ENCODE peak calls at places on chromosome 1, in eight cellular contexts. One of them, this sample, is unnamed.

GRCh38 chr1:231808116-231808515 is 181.5 kb downstream of the DISC1 start:
- DNase-seq in heart right ventricle: no peak
- DNase-seq in uterus: no peak
- DNase-seq in bronchial epithelial cell: no peak
- DNase-seq in progenitor cell of endocrine pancreas: no peak
- DNase-seq in CD4-positive, alpha-beta T cell: no peak
- DNase-seq in endothelial cell of umbilical vein: no peak
- DNase-seq in tibial artery: no peak
- DNase-seq in this sample: no peak

GRCh38 chr1:78101051-78101450 is 55.3 kb downstream of the GIPC2 start:
- DNase-seq in endothelial cell of umbilical vein: no peak
- DNase-seq in uterus: no peak
- DNase-seq in tibial artery: no peak
- DNase-seq in CD4-positive, alpha-beta T cell: no peak
- DNase-seq in progenitor cell of endocrine pancreas: no peak
- DNase-seq in bronchial epithelial cell: no peak
- DNase-seq in heart right ventricle: no peak
- DNase-seq in this sample: no peak

GRCh38 chr1:232452137-232452536 is 177.8 kb downstream of the SIPA1L2 start:
- DNase-seq in tibial artery: no peak
- DNase-seq in heart right ventricle: no peak
- DNase-seq in CD4-positive, alpha-beta T cell: no peak
- DNase-seq in endothelial cell of umbilical vein: no peak
- DNase-seq in bronchial epithelial cell: no peak
- DNase-seq in uterus: no peak
- DNase-seq in progenitor cell of endocrine pancreas: no peak
- DNase-seq in this sample: no peak

GRCh38 chr1:205680073-205680851 is at the start of gene SLC45A3:
- DNase-seq in tibial artery: no peak
- DNase-seq in uterus: peak
- DNase-seq in heart right ventricle: peak
- DNase-seq in progenitor cell of endocrine pancreas: peak
- DNase-seq in endothelial cell of umbilical vein: no peak
- DNase-seq in bronchial epithelial cell: no peak
- DNase-seq in CD4-positive, alpha-beta T cell: no peak
- DNase-seq in this sample: peak

GRCh38 chr1:170562644-170563338 is 30.8 kb downstream of the GORAB start:
- DNase-seq in heart right ventricle: peak
- DNase-seq in tibial artery: peak
- DNase-seq in endothelial cell of umbilical vein: peak
- DNase-seq in bronchial epithelial cell: peak
- DNase-seq in CD4-positive, alpha-beta T cell: peak
- DNase-seq in progenitor cell of endocrine pancreas: no peak
- DNase-seq in uterus: peak
- DNase-seq in this sample: peak

GRCh38 chr1:50126962-50127715 is 18.4 kb downstream of the ELAVL4 start:
- DNase-seq in progenitor cell of endocrine pancreas: no peak
- DNase-seq in heart right ventricle: no peak
- DNase-seq in CD4-positive, alpha-beta T cell: no peak
- DNase-seq in endothelial cell of umbilical vein: no peak
- DNase-seq in bronchial epithelial cell: no peak
- DNase-seq in uterus: no peak
- DNase-seq in tibial artery: no peak
- DNase-seq in this sample: no peak

GRCh38 chr1:85313888-85314696 is 37.7 kb upstream of the BCL10 start:
- DNase-seq in endothelial cell of umbilical vein: peak
- DNase-seq in heart right ventricle: no peak
- DNase-seq in uterus: no peak
- DNase-seq in progenitor cell of endocrine pancreas: no peak
- DNase-seq in bronchial epithelial cell: peak
- DNase-seq in tibial artery: peak
- DNase-seq in CD4-positive, alpha-beta T cell: no peak
- DNase-seq in this sample: no peak

GRCh38 chr1:225823811-225824261 is 13.9 kb downstream of the EPHX1 start:
- DNase-seq in heart right ventricle: no peak
- DNase-seq in bronchial epithelial cell: no peak
- DNase-seq in tibial artery: peak
- DNase-seq in progenitor cell of endocrine pancreas: no peak
- DNase-seq in uterus: no peak
- DNase-seq in endothelial cell of umbilical vein: no peak
- DNase-seq in CD4-positive, alpha-beta T cell: no peak
- DNase-seq in this sample: no peak

GRCh38 chr1:19799233-19799876 is 361 bp downstream of the TMCO4 start:
- DNase-seq in tibial artery: peak
- DNase-seq in CD4-positive, alpha-beta T cell: peak
- DNase-seq in bronchial epithelial cell: peak
- DNase-seq in endothelial cell of umbilical vein: peak
- DNase-seq in heart right ventricle: peak
- DNase-seq in uterus: no peak
- DNase-seq in progenitor cell of endocrine pancreas: peak
- DNase-seq in this sample: peak

GRCh38 chr1:159211331-159212136 is 6.9 kb downstream of the ACKR1 start:
- DNase-seq in bronchial epithelial cell: peak
- DNase-seq in uterus: no peak
- DNase-seq in heart right ventricle: peak
- DNase-seq in tibial artery: no peak
- DNase-seq in progenitor cell of endocrine pancreas: peak
- DNase-seq in CD4-positive, alpha-beta T cell: peak
- DNase-seq in endothelial cell of umbilical vein: peak
- DNase-seq in this sample: peak

GRCh38 chr1:13970631-13971247 is 270.8 kb downstream of the PRDM2 start:
- DNase-seq in uterus: no peak
- DNase-seq in bronchial epithelial cell: no peak
- DNase-seq in progenitor cell of endocrine pancreas: no peak
- DNase-seq in CD4-positive, alpha-beta T cell: no peak
- DNase-seq in endothelial cell of umbilical vein: no peak
- DNase-seq in heart right ventricle: no peak
- DNase-seq in tibial artery: no peak
- DNase-seq in this sample: no peak

GRCh38 chr1:29233693-29234092 is 2.6 kb upstream of the PTPRU start:
- DNase-seq in tibial artery: no peak
- DNase-seq in bronchial epithelial cell: no peak
- DNase-seq in progenitor cell of endocrine pancreas: no peak
- DNase-seq in heart right ventricle: no peak
- DNase-seq in uterus: no peak
- DNase-seq in endothelial cell of umbilical vein: no peak
- DNase-seq in CD4-positive, alpha-beta T cell: no peak
- DNase-seq in this sample: no peak

GRCh38 chr1:29234471-29234870 is 1.9 kb upstream of the PTPRU start:
- DNase-seq in heart right ventricle: no peak
- DNase-seq in uterus: no peak
- DNase-seq in tibial artery: no peak
- DNase-seq in CD4-positive, alpha-beta T cell: no peak
- DNase-seq in bronchial epithelial cell: no peak
- DNase-seq in progenitor cell of endocrine pancreas: no peak
- DNase-seq in endothelial cell of umbilical vein: no peak
- DNase-seq in this sample: no peak

GRCh38 chr1:29230204-29230552 is 556 bp downstream of the MECR start:
- DNase-seq in bronchial epithelial cell: no peak
- DNase-seq in endothelial cell of umbilical vein: no peak
- DNase-seq in heart right ventricle: no peak
- DNase-seq in CD4-positive, alpha-beta T cell: no peak
- DNase-seq in progenitor cell of endocrine pancreas: no peak
- DNase-seq in tibial artery: no peak
- DNase-seq in uterus: no peak
- DNase-seq in this sample: no peak

GRCh38 chr1:29227511-29227910 is 3.2 kb downstream of the MECR start:
- DNase-seq in CD4-positive, alpha-beta T cell: no peak
- DNase-seq in tibial artery: no peak
- DNase-seq in bronchial epithelial cell: peak
- DNase-seq in uterus: no peak
- DNase-seq in endothelial cell of umbilical vein: no peak
- DNase-seq in heart right ventricle: no peak
- DNase-seq in progenitor cell of endocrine pancreas: no peak
- DNase-seq in this sample: peak

GRCh38 chr1:29230553-29231378 is at the start of gene MECR:
- DNase-seq in heart right ventricle: peak
- DNase-seq in CD4-positive, alpha-beta T cell: peak
- DNase-seq in uterus: peak
- DNase-seq in bronchial epithelial cell: peak
- DNase-seq in progenitor cell of endocrine pancreas: peak
- DNase-seq in endothelial cell of umbilical vein: peak
- DNase-seq in tibial artery: peak
- DNase-seq in this sample: peak
- TF ChIP-seq CTCF in heart right ventricle: peak
- TF ChIP-seq CTCF in CD4-positive, alpha-beta T cell: no peak
- TF ChIP-seq CTCF in uterus: peak
- TF ChIP-seq CTCF in bronchial epithelial cell: peak
- TF ChIP-seq CTCF in progenitor cell of endocrine pancreas: peak
- TF ChIP-seq CTCF in endothelial cell of umbilical vein: no peak
- TF ChIP-seq CTCF in tibial artery: peak
- TF ChIP-seq CTCF in this sample: peak

GRCh38 chr1:8878448-8879347 is at the start of gene ENO1:
- DNase-seq in heart right ventricle: peak
- DNase-seq in progenitor cell of endocrine pancreas: peak
- DNase-seq in bronchial epithelial cell: peak
- DNase-seq in endothelial cell of umbilical vein: peak
- DNase-seq in tibial artery: peak
- DNase-seq in uterus: peak
- DNase-seq in CD4-positive, alpha-beta T cell: peak
- DNase-seq in this sample: peak

GRCh38 chr1:8879348-8880067 is 1.0 kb upstream of the ENO1 start:
- DNase-seq in progenitor cell of endocrine pancreas: no peak
- DNase-seq in heart right ventricle: no peak
- DNase-seq in endothelial cell of umbilical vein: no peak
- DNase-seq in uterus: no peak
- DNase-seq in CD4-positive, alpha-beta T cell: peak
- DNase-seq in bronchial epithelial cell: peak
- DNase-seq in tibial artery: peak
- DNase-seq in this sample: no peak

GRCh38 chr1:8876099-8876496 is 2.4 kb downstream of the ENO1 start:
- DNase-seq in tibial artery: no peak
- DNase-seq in endothelial cell of umbilical vein: no peak
- DNase-seq in uterus: no peak
- DNase-seq in heart right ventricle: no peak
- DNase-seq in progenitor cell of endocrine pancreas: no peak
- DNase-seq in CD4-positive, alpha-beta T cell: no peak
- DNase-seq in bronchial epithelial cell: no peak
- DNase-seq in this sample: no peak

GRCh38 chr1:8883510-8883909 is 5.0 kb upstream of the ENO1 start:
- DNase-seq in uterus: no peak
- DNase-seq in tibial artery: no peak
- DNase-seq in heart right ventricle: no peak
- DNase-seq in progenitor cell of endocrine pancreas: no peak
- DNase-seq in bronchial epithelial cell: no peak
- DNase-seq in endothelial cell of umbilical vein: no peak
- DNase-seq in CD4-positive, alpha-beta T cell: no peak
- DNase-seq in this sample: no peak

GRCh38 chr1:8880068-8880676 is 1.7 kb upstream of the ENO1 start:
- DNase-seq in CD4-positive, alpha-beta T cell: no peak
- DNase-seq in endothelial cell of umbilical vein: peak
- DNase-seq in bronchial epithelial cell: peak
- DNase-seq in progenitor cell of endocrine pancreas: no peak
- DNase-seq in heart right ventricle: no peak
- DNase-seq in uterus: peak
- DNase-seq in tibial artery: peak
- DNase-seq in this sample: peak
- TF ChIP-seq CTCF in CD4-positive, alpha-beta T cell: no peak
- TF ChIP-seq CTCF in endothelial cell of umbilical vein: no peak
- TF ChIP-seq CTCF in bronchial epithelial cell: no peak
- TF ChIP-seq CTCF in progenitor cell of endocrine pancreas: no peak
- TF ChIP-seq CTCF in heart right ventricle: no peak
- TF ChIP-seq CTCF in uterus: no peak
- TF ChIP-seq CTCF in tibial artery: no peak
- TF ChIP-seq CTCF in this sample: no peak

DNA sequence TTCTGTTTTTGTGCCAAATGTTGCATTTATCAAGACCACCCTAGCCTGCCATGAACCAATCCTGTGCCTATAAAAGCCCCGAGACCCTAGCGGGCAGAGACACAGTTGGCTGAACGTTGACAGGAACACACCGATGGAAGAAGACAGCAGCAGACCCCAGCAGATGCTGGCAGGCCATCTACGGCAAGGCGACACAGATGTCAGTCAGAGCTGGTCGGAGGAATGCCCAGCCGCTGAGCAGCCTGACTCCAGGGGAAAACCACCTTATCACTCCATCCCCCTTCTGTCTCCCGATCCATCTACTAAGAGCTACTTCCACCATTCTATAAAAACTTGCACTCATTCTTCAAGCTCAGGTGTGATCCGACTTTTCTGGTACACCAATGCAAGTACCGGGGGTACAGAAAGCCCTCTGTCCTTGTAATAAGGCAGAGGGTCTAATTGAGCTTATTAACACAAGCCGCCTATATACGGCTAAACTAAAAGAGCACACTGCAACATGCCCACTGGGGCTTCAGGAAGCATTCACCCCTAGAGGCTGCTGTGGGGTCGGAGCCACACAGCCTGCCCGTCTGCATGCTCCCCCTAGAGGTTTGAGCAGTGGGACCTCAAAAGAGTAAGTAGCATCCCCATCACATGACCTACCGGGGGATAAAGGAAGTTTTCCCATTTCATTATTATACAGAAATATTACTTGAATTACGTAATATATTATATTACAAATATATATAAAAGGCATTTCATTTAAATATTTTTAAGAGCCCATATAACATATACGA is 1156.3 kb upstream of the B3GALT2 start:
- DNase-seq in heart right ventricle: no peak
- DNase-seq in progenitor cell of endocrine pancreas: no peak
- DNase-seq in bronchial epithelial cell: no peak
- DNase-seq in CD4-positive, alpha-beta T cell: no peak
- DNase-seq in uterus: no peak
- DNase-seq in endothelial cell of umbilical vein: no peak
- DNase-seq in tibial artery: no peak
- DNase-seq in this sample: peak
- TF ChIP-seq CTCF in heart right ventricle: no peak
- TF ChIP-seq CTCF in progenitor cell of endocrine pancreas: peak
- TF ChIP-seq CTCF in bronchial epithelial cell: no peak
- TF ChIP-seq CTCF in CD4-positive, alpha-beta T cell: no peak
- TF ChIP-seq CTCF in uterus: no peak
- TF ChIP-seq CTCF in endothelial cell of umbilical vein: no peak
- TF ChIP-seq CTCF in tibial artery: no peak
- TF ChIP-seq CTCF in this sample: peak

GRCh38 chr1:198083549-198083948 is 73.2 kb upstream of the NEK7 start:
- DNase-seq in tibial artery: no peak
- DNase-seq in endothelial cell of umbilical vein: no peak
- DNase-seq in bronchial epithelial cell: no peak
- DNase-seq in CD4-positive, alpha-beta T cell: no peak
- DNase-seq in uterus: no peak
- DNase-seq in heart right ventricle: no peak
- DNase-seq in progenitor cell of endocrine pancreas: no peak
- DNase-seq in this sample: no peak

GRCh38 chr1:198087831-198088230 is 69.0 kb upstream of the NEK7 start:
- DNase-seq in bronchial epithelial cell: no peak
- DNase-seq in tibial artery: no peak
- DNase-seq in CD4-positive, alpha-beta T cell: no peak
- DNase-seq in progenitor cell of endocrine pancreas: no peak
- DNase-seq in heart right ventricle: no peak
- DNase-seq in uterus: no peak
- DNase-seq in endothelial cell of umbilical vein: peak
- DNase-seq in this sample: no peak

GRCh38 chr1:198084509-198084908 is 72.3 kb upstream of the NEK7 start:
- DNase-seq in bronchial epithelial cell: no peak
- DNase-seq in tibial artery: no peak
- DNase-seq in endothelial cell of umbilical vein: no peak
- DNase-seq in CD4-positive, alpha-beta T cell: no peak
- DNase-seq in heart right ventricle: no peak
- DNase-seq in uterus: no peak
- DNase-seq in progenitor cell of endocrine pancreas: no peak
- DNase-seq in this sample: no peak

GRCh38 chr1:198086051-198086745 is 70.6 kb upstream of the NEK7 start:
- DNase-seq in CD4-positive, alpha-beta T cell: no peak
- DNase-seq in tibial artery: no peak
- DNase-seq in progenitor cell of endocrine pancreas: no peak
- DNase-seq in uterus: no peak
- DNase-seq in endothelial cell of umbilical vein: peak
- DNase-seq in bronchial epithelial cell: no peak
- DNase-seq in heart right ventricle: no peak
- DNase-seq in this sample: no peak

GRCh38 chr1:198088360-198089071 is 68.3 kb upstream of the NEK7 start:
- DNase-seq in endothelial cell of umbilical vein: peak
- DNase-seq in uterus: no peak
- DNase-seq in tibial artery: no peak
- DNase-seq in bronchial epithelial cell: peak
- DNase-seq in CD4-positive, alpha-beta T cell: no peak
- DNase-seq in progenitor cell of endocrine pancreas: no peak
- DNase-seq in heart right ventricle: no peak
- DNase-seq in this sample: no peak
- TF ChIP-seq CTCF in endothelial cell of umbilical vein: peak
- TF ChIP-seq CTCF in uterus: peak
- TF ChIP-seq CTCF in tibial artery: peak
- TF ChIP-seq CTCF in bronchial epithelial cell: peak
- TF ChIP-seq CTCF in CD4-positive, alpha-beta T cell: peak
- TF ChIP-seq CTCF in progenitor cell of endocrine pancreas: peak
- TF ChIP-seq CTCF in heart right ventricle: peak
- TF ChIP-seq CTCF in this sample: peak

This sample was measured in Caco-2.